ENCODE peak calls at places on chromosomes 1 and 21, in ten cellular contexts. One of them, this sample, is unnamed.

GRCh38 chr21:17438642-17439041 is 74.2 kb upstream of the CXADR start:
- DNase-seq in upper lobe of right lung: no peak
- DNase-seq in body of pancreas: no peak
- DNase-seq in right lobe of liver: no peak
- DNase-seq in AG04450: no peak
- DNase-seq in thoracic aorta: no peak
- DNase-seq in SJSA1: no peak
- DNase-seq in ovary: no peak
- DNase-seq in IMR-90: no peak
- DNase-seq in mesendoderm: peak; percentile 70
- DNase-seq in this sample: no peak

GRCh38 chr1:30759718-30760281 is 2.2 kb upstream of the LAPTM5 start:
- DNase-seq in SJSA1: no peak
- DNase-seq in AG04450: no peak
- DNase-seq in thoracic aorta: no peak
- DNase-seq in upper lobe of right lung: no peak
- DNase-seq in right lobe of liver: no peak
- DNase-seq in IMR-90: no peak
- DNase-seq in mesendoderm: no peak
- DNase-seq in body of pancreas: no peak
- DNase-seq in ovary: no peak
- DNase-seq in this sample: no peak

GRCh38 chr1:97105531-97105930 is 383.9 kb downstream of the PTBP2 start:
- DNase-seq in body of pancreas: no peak
- DNase-seq in upper lobe of right lung: no peak
- DNase-seq in AG04450: no peak
- DNase-seq in ovary: no peak
- DNase-seq in right lobe of liver: no peak
- DNase-seq in thoracic aorta: no peak
- DNase-seq in SJSA1: no peak
- DNase-seq in IMR-90: peak; percentile 15
- DNase-seq in mesendoderm: peak; percentile 3
- DNase-seq in this sample: no peak

GRCh38 chr1:204879351-204879750 is 8.7 kb downstream of the NFASC start:
- DNase-seq in right lobe of liver: no peak
- DNase-seq in mesendoderm: no peak
- DNase-seq in SJSA1: no peak
- DNase-seq in ovary: peak; percentile 25
- DNase-seq in body of pancreas: no peak
- DNase-seq in IMR-90: no peak
- DNase-seq in upper lobe of right lung: no peak
- DNase-seq in AG04450: no peak
- DNase-seq in thoracic aorta: no peak
- DNase-seq in this sample: no peak

GRCh38 chr1:212291505-212292134 is 6.4 kb downstream of the PPP2R5A start:
- DNase-seq in AG04450: no peak
- DNase-seq in upper lobe of right lung: no peak
- DNase-seq in SJSA1: no peak
- DNase-seq in ovary: no peak
- DNase-seq in mesendoderm: peak; percentile 83
- DNase-seq in thoracic aorta: no peak
- DNase-seq in body of pancreas: no peak
- DNase-seq in right lobe of liver: no peak
- DNase-seq in IMR-90: peak; percentile 44
- DNase-seq in this sample: peak; percentile 22

GRCh38 chr1:159779403-159779851 is 1.3 kb upstream of the DUSP23 start:
- DNase-seq in right lobe of liver: no peak
- DNase-seq in ovary: peak; percentile 9
- DNase-seq in AG04450: peak; percentile 7
- DNase-seq in IMR-90: peak; percentile 46
- DNase-seq in mesendoderm: no peak
- DNase-seq in SJSA1: no peak
- DNase-seq in thoracic aorta: peak; percentile 7
- DNase-seq in upper lobe of right lung: no peak
- DNase-seq in body of pancreas: peak; percentile 18
- DNase-seq in this sample: no peak

GRCh38 chr1:36372617-36373016 is 13.1 kb downstream of the STK40 start:
- DNase-seq in body of pancreas: no peak
- DNase-seq in AG04450: no peak
- DNase-seq in SJSA1: peak; percentile 56
- DNase-seq in upper lobe of right lung: no peak
- DNase-seq in mesendoderm: peak; percentile 54
- DNase-seq in thoracic aorta: no peak
- DNase-seq in IMR-90: no peak
- DNase-seq in right lobe of liver: no peak
- DNase-seq in ovary: no peak
- DNase-seq in this sample: no peak

GRCh38 chr1:165905853-165906252 is 78.4 kb downstream of the UCK2 start:
- DNase-seq in SJSA1: no peak
- DNase-seq in AG04450: no peak
- DNase-seq in body of pancreas: no peak
- DNase-seq in mesendoderm: no peak
- DNase-seq in thoracic aorta: no peak
- DNase-seq in upper lobe of right lung: no peak
- DNase-seq in right lobe of liver: no peak
- DNase-seq in ovary: no peak
- DNase-seq in IMR-90: no peak
- DNase-seq in this sample: no peak

GRCh38 chr1:10736623-10737267 is 59.7 kb downstream of the CASZ1 start:
- DNase-seq in right lobe of liver: no peak
- DNase-seq in body of pancreas: peak; percentile 92
- DNase-seq in IMR-90: no peak
- DNase-seq in thoracic aorta: no peak
- DNase-seq in AG04450: no peak
- DNase-seq in ovary: no peak
- DNase-seq in mesendoderm: no peak
- DNase-seq in SJSA1: no peak
- DNase-seq in upper lobe of right lung: peak; percentile 88
- DNase-seq in this sample: no peak

DNA sequence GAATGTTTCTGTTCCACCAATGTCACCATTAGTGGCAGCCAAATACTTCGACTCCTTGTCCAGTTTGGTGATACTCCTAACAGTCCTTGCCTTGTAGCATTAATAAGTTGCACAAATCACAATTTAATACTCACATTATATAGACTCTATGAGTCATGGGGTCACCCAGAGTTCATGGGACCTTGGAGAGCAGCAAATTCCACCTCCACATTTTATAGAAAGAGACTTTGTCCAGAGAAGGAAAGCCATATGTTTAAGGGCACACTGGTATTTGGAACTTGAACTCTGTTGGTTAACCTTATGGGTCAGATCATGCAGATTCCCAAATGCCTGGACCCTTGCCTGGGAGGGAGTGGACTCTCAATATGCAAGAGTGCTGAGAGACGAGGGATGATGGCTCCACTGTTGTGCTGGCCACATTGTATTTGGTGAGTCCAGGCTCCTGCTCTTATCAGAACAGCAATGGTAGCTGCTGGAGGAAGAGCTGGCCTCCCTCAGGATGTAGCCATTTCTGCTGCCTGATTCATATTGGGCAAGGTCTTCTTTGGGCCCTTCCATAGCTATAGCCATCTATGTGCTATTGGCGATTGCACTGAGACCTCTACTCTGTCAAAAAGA is 30.6 kb downstream of the DNAJC6 start:
- DNase-seq in SJSA1: no peak
- DNase-seq in thoracic aorta: no peak
- DNase-seq in mesendoderm: no peak
- DNase-seq in ovary: no peak
- DNase-seq in upper lobe of right lung: no peak
- DNase-seq in right lobe of liver: no peak
- DNase-seq in IMR-90: peak; percentile 4
- DNase-seq in body of pancreas: no peak
- DNase-seq in AG04450: no peak
- DNase-seq in this sample: no peak
- H3K27ac ChIP-seq in SJSA1: no peak overlapping the region
- H3K27ac ChIP-seq in thoracic aorta: no peak overlapping the region
- H3K27ac ChIP-seq in mesendoderm: no peak overlapping the region
- H3K27ac ChIP-seq in ovary: no peak overlapping the region
- H3K27ac ChIP-seq in upper lobe of right lung: no peak overlapping the region
- H3K27ac ChIP-seq in right lobe of liver: no peak overlapping the region
- H3K27ac ChIP-seq in IMR-90: no peak overlapping the region
- H3K27ac ChIP-seq in body of pancreas: no peak overlapping the region
- H3K27ac ChIP-seq in AG04450: no peak overlapping the region
- H3K27ac ChIP-seq in this sample: no peak overlapping the region

DNA sequence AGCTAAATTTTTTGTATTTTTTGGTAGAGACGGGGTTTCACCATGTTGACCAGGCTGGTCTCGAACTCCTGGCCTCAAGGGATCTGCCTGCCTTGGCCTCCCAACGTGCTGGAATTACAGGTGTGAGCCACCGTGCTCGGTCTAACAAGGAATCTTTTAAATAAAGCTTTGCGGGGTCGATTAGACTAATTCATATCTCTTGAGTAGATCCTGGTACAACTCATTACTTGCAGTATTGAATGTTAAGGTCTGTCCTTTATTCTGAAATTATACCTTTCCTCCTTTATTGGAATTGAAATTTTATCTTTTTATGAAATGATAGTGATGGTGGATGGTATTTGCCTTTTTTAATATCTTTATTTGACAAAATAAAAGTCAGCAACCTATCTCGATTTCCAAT is 4.9 kb downstream of the S100A2 start:
- DNase-seq in right lobe of liver: no peak
- DNase-seq in upper lobe of right lung: peak; percentile 20
- DNase-seq in IMR-90: no peak
- DNase-seq in SJSA1: no peak
- DNase-seq in thoracic aorta: no peak
- DNase-seq in ovary: no peak
- DNase-seq in AG04450: no peak
- DNase-seq in mesendoderm: no peak
- DNase-seq in body of pancreas: no peak
- DNase-seq in this sample: no peak
- H3K27ac ChIP-seq in right lobe of liver: no peak overlapping the region
- H3K27ac ChIP-seq in upper lobe of right lung: no peak overlapping the region
- H3K27ac ChIP-seq in IMR-90: no peak overlapping the region
- H3K27ac ChIP-seq in SJSA1: no peak overlapping the region
- H3K27ac ChIP-seq in thoracic aorta: no peak overlapping the region
- H3K27ac ChIP-seq in ovary: peak overlapping the region; percentile 27
- H3K27ac ChIP-seq in AG04450: no peak overlapping the region
- H3K27ac ChIP-seq in mesendoderm: no peak overlapping the region
- H3K27ac ChIP-seq in body of pancreas: no peak overlapping the region
- H3K27ac ChIP-seq in this sample: no peak overlapping the region

GRCh38 chr1:65195495-65196417 is 47.8 kb downstream of the AK4 start:
- DNase-seq in right lobe of liver: no peak
- DNase-seq in thoracic aorta: no peak
- DNase-seq in AG04450: no peak
- DNase-seq in IMR-90: peak; percentile 89
- DNase-seq in mesendoderm: no peak
- DNase-seq in upper lobe of right lung: no peak
- DNase-seq in SJSA1: no peak
- DNase-seq in ovary: no peak
- DNase-seq in body of pancreas: no peak
- DNase-seq in this sample: no peak

GRCh38 chr1:65193129-65193528 is 45.1 kb downstream of the AK4 start:
- DNase-seq in ovary: no peak
- DNase-seq in upper lobe of right lung: no peak
- DNase-seq in mesendoderm: no peak
- DNase-seq in AG04450: no peak
- DNase-seq in thoracic aorta: no peak
- DNase-seq in body of pancreas: no peak
- DNase-seq in SJSA1: no peak
- DNase-seq in IMR-90: no peak
- DNase-seq in right lobe of liver: no peak
- DNase-seq in this sample: no peak

GRCh38 chr1:65197636-65198035 is 49.6 kb downstream of the AK4 start:
- DNase-seq in thoracic aorta: no peak
- DNase-seq in ovary: no peak
- DNase-seq in upper lobe of right lung: no peak
- DNase-seq in body of pancreas: no peak
- DNase-seq in SJSA1: no peak
- DNase-seq in AG04450: no peak
- DNase-seq in IMR-90: no peak
- DNase-seq in right lobe of liver: no peak
- DNase-seq in mesendoderm: no peak
- DNase-seq in this sample: no peak

GRCh38 chr1:65200411-65200810 is 52.4 kb downstream of the AK4 start:
- DNase-seq in body of pancreas: no peak
- DNase-seq in IMR-90: no peak
- DNase-seq in right lobe of liver: no peak
- DNase-seq in thoracic aorta: no peak
- DNase-seq in ovary: no peak
- DNase-seq in mesendoderm: no peak
- DNase-seq in upper lobe of right lung: no peak
- DNase-seq in SJSA1: no peak
- DNase-seq in AG04450: no peak
- DNase-seq in this sample: no peak

GRCh38 chr1:65198095-65198494 is 50.1 kb downstream of the AK4 start:
- DNase-seq in AG04450: no peak
- DNase-seq in ovary: no peak
- DNase-seq in body of pancreas: no peak
- DNase-seq in SJSA1: no peak
- DNase-seq in mesendoderm: no peak
- DNase-seq in thoracic aorta: no peak
- DNase-seq in right lobe of liver: no peak
- DNase-seq in upper lobe of right lung: no peak
- DNase-seq in IMR-90: no peak
- DNase-seq in this sample: no peak
- H3K27ac ChIP-seq in AG04450: no peak overlapping the region
- H3K27ac ChIP-seq in ovary: no peak overlapping the region
- H3K27ac ChIP-seq in body of pancreas: no peak overlapping the region
- H3K27ac ChIP-seq in SJSA1: no peak overlapping the region
- H3K27ac ChIP-seq in mesendoderm: no peak overlapping the region
- H3K27ac ChIP-seq in thoracic aorta: no peak overlapping the region
- H3K27ac ChIP-seq in right lobe of liver: peak overlapping the region; percentile 9
- H3K27ac ChIP-seq in upper lobe of right lung: no peak overlapping the region
- H3K27ac ChIP-seq in IMR-90: no peak overlapping the region
- H3K27ac ChIP-seq in this sample: no peak overlapping the region

GRCh38 chr1:24963943-24964677 is 34.0 kb upstream of the RUNX3 start:
- DNase-seq in mesendoderm: no peak
- DNase-seq in SJSA1: no peak
- DNase-seq in body of pancreas: no peak
- DNase-seq in thoracic aorta: no peak
- DNase-seq in AG04450: no peak
- DNase-seq in ovary: no peak
- DNase-seq in upper lobe of right lung: no peak
- DNase-seq in right lobe of liver: no peak
- DNase-seq in IMR-90: no peak
- DNase-seq in this sample: no peak

GRCh38 chr1:24964811-24965570 is 34.9 kb upstream of the RUNX3 start:
- DNase-seq in AG04450: no peak
- DNase-seq in upper lobe of right lung: peak; percentile 77
- DNase-seq in right lobe of liver: no peak
- DNase-seq in body of pancreas: peak; percentile 18
- DNase-seq in ovary: no peak
- DNase-seq in thoracic aorta: no peak
- DNase-seq in SJSA1: peak; percentile 93
- DNase-seq in mesendoderm: peak; percentile 36
- DNase-seq in IMR-90: peak; percentile 50
- DNase-seq in this sample: no peak

GRCh38 chr1:24961961-24962861 is 32.1 kb upstream of the RUNX3 start:
- DNase-seq in ovary: no peak
- DNase-seq in AG04450: no peak
- DNase-seq in right lobe of liver: peak; percentile 42
- DNase-seq in body of pancreas: no peak
- DNase-seq in upper lobe of right lung: no peak
- DNase-seq in thoracic aorta: no peak
- DNase-seq in mesendoderm: no peak
- DNase-seq in IMR-90: no peak
- DNase-seq in SJSA1: no peak
- DNase-seq in this sample: no peak

GRCh38 chr1:24961334-24961733 is 31.3 kb upstream of the RUNX3 start:
- DNase-seq in IMR-90: no peak
- DNase-seq in right lobe of liver: peak; percentile 20
- DNase-seq in SJSA1: no peak
- DNase-seq in ovary: no peak
- DNase-seq in upper lobe of right lung: no peak
- DNase-seq in AG04450: no peak
- DNase-seq in thoracic aorta: no peak
- DNase-seq in body of pancreas: no peak
- DNase-seq in mesendoderm: no peak
- DNase-seq in this sample: no peak

GRCh38 chr1:24963099-24963872 is 33.2 kb upstream of the RUNX3 start:
- DNase-seq in ovary: no peak
- DNase-seq in body of pancreas: no peak
- DNase-seq in SJSA1: peak; percentile 91
- DNase-seq in right lobe of liver: no peak
- DNase-seq in IMR-90: no peak
- DNase-seq in thoracic aorta: no peak
- DNase-seq in AG04450: no peak
- DNase-seq in mesendoderm: no peak
- DNase-seq in upper lobe of right lung: no peak
- DNase-seq in this sample: no peak
- H3K27ac ChIP-seq in ovary: no peak overlapping the region
- H3K27ac ChIP-seq in body of pancreas: no peak overlapping the region
- H3K27ac ChIP-seq in SJSA1: peak overlapping the region; percentile 96
- H3K27ac ChIP-seq in right lobe of liver: no peak overlapping the region
- H3K27ac ChIP-seq in IMR-90: no peak overlapping the region
- H3K27ac ChIP-seq in thoracic aorta: no peak overlapping the region
- H3K27ac ChIP-seq in AG04450: no peak overlapping the region
- H3K27ac ChIP-seq in mesendoderm: no peak overlapping the region
- H3K27ac ChIP-seq in upper lobe of right lung: no peak overlapping the region
- H3K27ac ChIP-seq in this sample: no peak overlapping the region